ENCODE peak calls at places on chromosomes 3 and 15, in four cellular contexts. L is A549; G is CD8-positive, alpha-beta T cell; N is vagina. J is an unnamed sample.

GRCh38 chr3:140386357-140387100 is 291.3 kb upstream of the TRIM42 start:
- DNase-seq in L (no peak), N (no peak), G (no peak), J (no peak)

GRCh38 chr3:50587806-50588758 is 18.8 kb downstream of the HEMK1 start:
- DNase-seq in G (peak), L (no peak), N (no peak), J (no peak)

GRCh38 chr3:32880225-32880624 is 62.4 kb downstream of the TRIM71 start:
- DNase-seq in N (no peak), L (no peak), G (no peak), J (no peak)

GRCh38 chr3:28808068-28808467 is 459.4 kb upstream of the AZI2 start:
- DNase-seq in L (no peak), G (no peak), N (no peak), J (no peak)

GRCh38 chr15:67880651-67881182 is 40.9 kb upstream of the RNU6-1 start:
- DNase-seq in G (no peak), L (peak), N (no peak), J (no peak)

GRCh38 chr15:22257668-22258401 is 177.5 kb downstream of the OR4M2 start:
- DNase-seq in N (no peak), L (no peak), G (no peak), J (no peak)

GRCh38 chr3:146164951-146165350 is 4.0 kb upstream of the PLOD2 start:
- DNase-seq in L (peak), G (no peak), N (no peak), J (no peak)

GRCh38 chr3:133835418-133835743 is 29.8 kb downstream of the SRPRB start:
- DNase-seq in N (peak), G (no peak), L (no peak), J (peak)

GRCh38 chr3:183350164-183350563 is 78.3 kb downstream of the MCF2L2 start:
- DNase-seq in G (peak), N (no peak), L (no peak), J (no peak)

DNA sequence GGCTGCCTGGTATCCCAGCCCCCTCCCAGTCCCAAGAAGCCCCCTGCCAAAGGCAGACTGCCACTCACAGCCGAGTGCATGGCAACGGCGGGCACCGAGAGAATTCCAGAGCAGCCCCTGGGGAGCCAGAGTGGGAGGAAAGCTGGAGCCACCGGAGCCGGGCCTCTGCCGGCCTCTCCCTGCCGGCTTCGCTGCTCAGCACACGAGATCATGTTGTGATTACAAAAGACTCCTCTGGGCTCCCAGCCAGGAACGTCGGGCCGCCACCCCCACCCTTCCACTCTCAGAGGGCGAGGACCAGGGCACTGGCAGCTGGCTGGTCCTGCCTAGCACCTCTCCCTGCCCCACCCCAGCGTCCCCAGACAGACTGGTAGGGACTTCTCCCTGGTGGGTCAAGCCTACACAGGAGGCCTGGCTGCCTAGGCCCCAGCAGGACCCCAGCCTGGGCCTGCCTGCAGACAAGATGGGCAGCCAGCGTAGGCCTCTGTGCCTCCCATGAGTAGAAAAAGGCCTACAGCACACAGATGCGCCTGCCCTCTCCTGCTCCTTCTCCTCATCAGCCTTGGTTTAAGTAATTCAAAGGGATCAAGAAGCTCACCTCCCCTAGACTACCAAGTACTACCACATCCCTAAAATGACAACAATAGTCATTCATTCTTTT is at the start of gene CCDC9B:
- DNase-seq in N (no peak), L (peak), G (no peak), J (peak)
- TF ChIP-seq CTCF in N (no peak), L (no peak), G (no peak), J (no peak)

GRCh38 chr15:93825721-93826120 is 405.6 kb upstream of the MCTP2 start:
- DNase-seq in G (no peak), L (no peak), N (no peak), J (no peak)

GRCh38 chr15:93826798-93827197 is 404.6 kb upstream of the MCTP2 start:
- DNase-seq in G (no peak), L (no peak), N (no peak), J (no peak)

GRCh38 chr15:93831641-93832040 is 399.7 kb upstream of the MCTP2 start:
- DNase-seq in G (no peak), N (no peak), L (no peak), J (no peak)

GRCh38 chr15:93830221-93830765 is 401.1 kb upstream of the MCTP2 start:
- DNase-seq in N (no peak), L (no peak), G (no peak), J (no peak)

DNA sequence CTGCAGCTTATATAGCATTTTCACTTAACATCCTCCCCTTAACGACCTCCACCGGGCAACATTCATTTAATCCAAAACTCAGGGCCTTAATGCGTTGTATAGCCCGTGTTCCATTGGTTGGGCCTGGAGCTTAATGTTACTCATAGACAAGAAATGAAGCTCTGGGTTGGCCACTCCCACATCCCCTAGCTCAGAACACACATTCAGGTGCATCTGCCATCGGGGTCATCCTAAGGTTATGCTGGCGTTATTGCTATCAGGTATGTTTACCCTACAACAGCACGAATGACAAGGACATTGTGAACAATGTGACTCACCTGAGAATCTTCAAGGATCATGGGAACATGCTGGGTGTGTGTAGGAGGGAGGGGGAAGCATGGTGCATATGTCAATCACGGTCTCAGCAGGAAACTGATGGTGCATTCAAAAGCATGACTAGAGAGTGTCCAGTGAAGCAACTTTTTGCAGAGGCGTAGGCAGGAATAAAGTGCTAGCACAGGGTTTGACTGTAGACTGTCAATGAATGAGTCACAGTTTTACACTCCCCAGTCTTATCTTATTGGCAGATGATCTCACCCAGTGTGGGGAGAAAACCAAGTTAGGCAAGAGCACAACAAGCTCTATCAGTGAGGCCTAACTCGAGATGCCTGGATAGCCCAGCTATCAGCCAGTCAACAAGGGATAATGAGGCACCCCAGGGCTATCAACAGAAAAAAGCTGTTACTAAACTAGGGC is 402.1 kb upstream of the MCTP2 start:
- DNase-seq in L (peak), G (no peak), N (no peak), J (no peak)
- H3K27ac ChIP-seq in L (no peak), G (no peak), N (peak), J (no peak)

GRCh38 chr3:175940881-175941280 is 1081.7 kb downstream of the NAALADL2 start:
- DNase-seq in L (peak), N (no peak), G (no peak), J (no peak)

GRCh38 chr3:175940243-175940642 is 1081.1 kb downstream of the NAALADL2 start:
- DNase-seq in G (no peak), L (no peak), N (no peak), J (no peak)

GRCh38 chr3:175941352-175941751 is 1082.2 kb downstream of the NAALADL2 start:
- DNase-seq in N (no peak), G (no peak), L (peak), J (no peak)
- TF ChIP-seq CTCF in N (no peak), G (no peak), L (no peak), J (no peak)

DNA sequence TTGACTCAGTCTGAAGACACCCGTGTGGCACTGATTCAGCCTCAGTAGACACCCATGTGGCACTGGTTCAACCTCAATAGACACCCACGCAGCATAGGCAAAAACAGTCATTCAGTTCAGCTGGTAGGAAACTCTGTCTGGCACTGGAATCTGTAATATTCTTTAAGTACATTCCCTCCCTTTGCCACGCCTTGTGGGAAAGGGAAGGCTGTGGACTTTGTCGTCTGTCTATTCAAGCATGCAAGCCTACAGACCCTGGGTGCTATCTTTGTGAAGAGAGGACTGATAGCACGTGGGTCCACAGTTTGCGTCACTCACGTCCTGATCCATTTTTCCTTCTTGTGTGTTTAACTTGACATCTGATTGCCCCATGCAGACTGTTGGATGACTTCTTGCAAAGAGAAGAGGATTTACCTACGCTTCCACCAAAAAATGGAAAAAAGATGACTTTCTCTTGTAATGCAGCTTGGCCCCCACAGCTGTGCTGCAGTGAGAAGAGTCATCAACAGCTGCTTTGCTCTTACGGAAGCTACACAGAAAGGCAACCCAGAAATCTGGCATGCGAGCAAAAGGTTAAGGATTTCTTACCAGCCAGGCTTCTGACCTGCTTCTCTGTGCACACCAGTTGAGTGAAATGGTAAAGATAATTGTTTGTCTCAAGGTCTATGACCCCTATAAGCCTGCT is 278.1 kb downstream of the ULK4 start:
- DNase-seq in G (no peak), L (peak), N (no peak), J (no peak)
- H3K27ac ChIP-seq in G (no peak), L (peak), N (peak), J (no peak)